ENCODE peak calls at places on chromosome 17, in ten cellular contexts. One of them, this sample, is unnamed.

GRCh38 chr17:70365098-70365583 is 195.8 kb downstream of the KCNJ2 start:
- DNase-seq in adipocyte: no peak
- DNase-seq in NT2/D1: no peak
- DNase-seq in sigmoid colon: no peak
- DNase-seq in breast epithelium: no peak
- DNase-seq in CD8-positive, alpha-beta memory T cell: no peak
- DNase-seq in astrocyte of the spinal cord: peak; percentile 89
- DNase-seq in aorta: no peak
- DNase-seq in epithelial cell of proximal tubule: peak; percentile 12
- DNase-seq in heart left ventricle: no peak
- DNase-seq in this sample: peak; percentile 11

GRCh38 chr17:75271955-75272847 is 1.2 kb upstream of the MIF4GD start:
- DNase-seq in adipocyte: peak; percentile 18
- DNase-seq in NT2/D1: no peak
- DNase-seq in sigmoid colon: peak; percentile 86
- DNase-seq in breast epithelium: no peak
- DNase-seq in CD8-positive, alpha-beta memory T cell: no peak
- DNase-seq in astrocyte of the spinal cord: peak; percentile 29
- DNase-seq in aorta: no peak
- DNase-seq in epithelial cell of proximal tubule: no peak
- DNase-seq in heart left ventricle: peak; percentile 84
- DNase-seq in this sample: no peak

GRCh38 chr17:16584273-16584995 is 15.4 kb upstream of the ZNF287 start:
- DNase-seq in adipocyte: peak; percentile 96
- DNase-seq in NT2/D1: peak; percentile 65
- DNase-seq in sigmoid colon: peak; percentile 98
- DNase-seq in breast epithelium: peak; percentile 89
- DNase-seq in CD8-positive, alpha-beta memory T cell: peak; percentile 90
- DNase-seq in astrocyte of the spinal cord: peak; percentile 85
- DNase-seq in aorta: peak; percentile 98
- DNase-seq in epithelial cell of proximal tubule: peak; percentile 3
- DNase-seq in heart left ventricle: peak; percentile 95
- DNase-seq in this sample: peak; percentile 82

GRCh38 chr17:73103661-73104335 is 11.3 kb upstream of the SLC39A11 start:
- DNase-seq in adipocyte: peak; percentile 9
- DNase-seq in NT2/D1: no peak
- DNase-seq in sigmoid colon: no peak
- DNase-seq in breast epithelium: no peak
- DNase-seq in CD8-positive, alpha-beta memory T cell: no peak
- DNase-seq in astrocyte of the spinal cord: peak; percentile 75
- DNase-seq in aorta: no peak
- DNase-seq in epithelial cell of proximal tubule: no peak
- DNase-seq in heart left ventricle: no peak
- DNase-seq in this sample: no peak

GRCh38 chr17:81288715-81289114 is 6.4 kb downstream of the SLC38A10 start:
- DNase-seq in adipocyte: no peak
- DNase-seq in NT2/D1: no peak
- DNase-seq in sigmoid colon: no peak
- DNase-seq in breast epithelium: no peak
- DNase-seq in CD8-positive, alpha-beta memory T cell: no peak
- DNase-seq in astrocyte of the spinal cord: no peak
- DNase-seq in aorta: no peak
- DNase-seq in epithelial cell of proximal tubule: no peak
- DNase-seq in heart left ventricle: no peak
- DNase-seq in this sample: no peak

GRCh38 chr17:80968602-80969029 is 23.0 kb upstream of the CHMP6 start:
- DNase-seq in adipocyte: peak; percentile 70
- DNase-seq in NT2/D1: no peak
- DNase-seq in sigmoid colon: peak; percentile 85
- DNase-seq in breast epithelium: no peak
- DNase-seq in CD8-positive, alpha-beta memory T cell: no peak
- DNase-seq in astrocyte of the spinal cord: no peak
- DNase-seq in aorta: peak; percentile 88
- DNase-seq in epithelial cell of proximal tubule: no peak
- DNase-seq in heart left ventricle: no peak
- DNase-seq in this sample: peak; percentile 51

GRCh38 chr17:65559802-65560627 is 1.4 kb downstream of the AXIN2 start:
- DNase-seq in adipocyte: peak; percentile 69
- DNase-seq in NT2/D1: no peak
- DNase-seq in sigmoid colon: no peak
- DNase-seq in breast epithelium: no peak
- DNase-seq in CD8-positive, alpha-beta memory T cell: peak; percentile 20
- DNase-seq in astrocyte of the spinal cord: peak; percentile 34
- DNase-seq in aorta: peak; percentile 78
- DNase-seq in epithelial cell of proximal tubule: no peak
- DNase-seq in heart left ventricle: peak; percentile 63
- DNase-seq in this sample: peak; percentile 20

GRCh38 chr17:64074704-64075484 is 54.5 kb upstream of the ICAM2 start:
- DNase-seq in adipocyte: peak; percentile 73
- DNase-seq in NT2/D1: no peak
- DNase-seq in sigmoid colon: no peak
- DNase-seq in breast epithelium: no peak
- DNase-seq in CD8-positive, alpha-beta memory T cell: no peak
- DNase-seq in astrocyte of the spinal cord: no peak
- DNase-seq in aorta: no peak
- DNase-seq in epithelial cell of proximal tubule: peak; percentile 97
- DNase-seq in heart left ventricle: no peak
- DNase-seq in this sample: peak; percentile 83

GRCh38 chr17:16214190-16215001 is 938 bp downstream of the NCOR1 start:
- DNase-seq in adipocyte: peak; percentile 61
- DNase-seq in NT2/D1: no peak
- DNase-seq in sigmoid colon: no peak
- DNase-seq in breast epithelium: no peak
- DNase-seq in CD8-positive, alpha-beta memory T cell: no peak
- DNase-seq in astrocyte of the spinal cord: no peak
- DNase-seq in aorta: no peak
- DNase-seq in epithelial cell of proximal tubule: no peak
- DNase-seq in heart left ventricle: no peak
- DNase-seq in this sample: peak; percentile 22

GRCh38 chr17:76337413-76337777 is 16.3 kb downstream of the PRPSAP1 start:
- DNase-seq in adipocyte: no peak
- DNase-seq in NT2/D1: no peak
- DNase-seq in sigmoid colon: peak; percentile 10
- DNase-seq in breast epithelium: no peak
- DNase-seq in CD8-positive, alpha-beta memory T cell: no peak
- DNase-seq in astrocyte of the spinal cord: no peak
- DNase-seq in aorta: no peak
- DNase-seq in epithelial cell of proximal tubule: no peak
- DNase-seq in heart left ventricle: no peak
- DNase-seq in this sample: no peak

GRCh38 chr17:60395508-60396065 is 3.7 kb upstream of the USP32 start:
- DNase-seq in adipocyte: no peak
- DNase-seq in NT2/D1: no peak
- DNase-seq in sigmoid colon: no peak
- DNase-seq in breast epithelium: no peak
- DNase-seq in CD8-positive, alpha-beta memory T cell: no peak
- DNase-seq in astrocyte of the spinal cord: no peak
- DNase-seq in aorta: no peak
- DNase-seq in epithelial cell of proximal tubule: no peak
- DNase-seq in heart left ventricle: no peak
- DNase-seq in this sample: no peak

GRCh38 chr17:17510456-17511292 is 14.5 kb upstream of the RASD1 start:
- DNase-seq in adipocyte: no peak
- DNase-seq in NT2/D1: no peak
- DNase-seq in sigmoid colon: no peak
- DNase-seq in breast epithelium: no peak
- DNase-seq in CD8-positive, alpha-beta memory T cell: no peak
- DNase-seq in astrocyte of the spinal cord: no peak
- DNase-seq in aorta: peak; percentile 69
- DNase-seq in epithelial cell of proximal tubule: no peak
- DNase-seq in heart left ventricle: no peak
- DNase-seq in this sample: no peak

GRCh38 chr17:31425646-31426045 is 34.2 kb downstream of the RAB11FIP4 start:
- DNase-seq in adipocyte: no peak
- DNase-seq in NT2/D1: no peak
- DNase-seq in sigmoid colon: no peak
- DNase-seq in breast epithelium: no peak
- DNase-seq in CD8-positive, alpha-beta memory T cell: no peak
- DNase-seq in astrocyte of the spinal cord: no peak
- DNase-seq in aorta: peak; percentile 46
- DNase-seq in epithelial cell of proximal tubule: no peak
- DNase-seq in heart left ventricle: peak; percentile 56
- DNase-seq in this sample: no peak

GRCh38 chr17:18107061-18107460 is 1.5 kb upstream of the MYO15A start:
- DNase-seq in adipocyte: no peak
- DNase-seq in NT2/D1: no peak
- DNase-seq in sigmoid colon: no peak
- DNase-seq in breast epithelium: no peak
- DNase-seq in CD8-positive, alpha-beta memory T cell: no peak
- DNase-seq in astrocyte of the spinal cord: no peak
- DNase-seq in aorta: no peak
- DNase-seq in epithelial cell of proximal tubule: no peak
- DNase-seq in heart left ventricle: no peak
- DNase-seq in this sample: no peak

GRCh38 chr17:35342207-35342744 is 31.1 kb downstream of the SLFN11 start:
- DNase-seq in adipocyte: no peak
- DNase-seq in NT2/D1: no peak
- DNase-seq in sigmoid colon: no peak
- DNase-seq in breast epithelium: no peak
- DNase-seq in CD8-positive, alpha-beta memory T cell: no peak
- DNase-seq in astrocyte of the spinal cord: no peak
- DNase-seq in aorta: no peak
- DNase-seq in epithelial cell of proximal tubule: no peak
- DNase-seq in heart left ventricle: no peak
- DNase-seq in this sample: no peak

GRCh38 chr17:38705803-38706624 is 941 bp downstream of the MLLT6 start:
- DNase-seq in adipocyte: peak; percentile 56
- DNase-seq in NT2/D1: no peak
- DNase-seq in sigmoid colon: peak; percentile 87
- DNase-seq in breast epithelium: no peak
- DNase-seq in CD8-positive, alpha-beta memory T cell: no peak
- DNase-seq in astrocyte of the spinal cord: no peak
- DNase-seq in aorta: peak; percentile 87
- DNase-seq in epithelial cell of proximal tubule: no peak
- DNase-seq in heart left ventricle: peak; percentile 82
- DNase-seq in this sample: peak; percentile 45

GRCh38 chr17:29593546-29594440 is 861 bp downstream of the ANKRD13B start:
- DNase-seq in adipocyte: peak; percentile 60
- DNase-seq in NT2/D1: no peak
- DNase-seq in sigmoid colon: peak; percentile 68
- DNase-seq in breast epithelium: no peak
- DNase-seq in CD8-positive, alpha-beta memory T cell: no peak
- DNase-seq in astrocyte of the spinal cord: peak; percentile 22
- DNase-seq in aorta: peak; percentile 75
- DNase-seq in epithelial cell of proximal tubule: no peak
- DNase-seq in heart left ventricle: peak; percentile 41
- DNase-seq in this sample: no peak

GRCh38 chr17:4580291-4580690 is 4.0 kb upstream of the SMTNL2 start:
- DNase-seq in adipocyte: no peak
- DNase-seq in NT2/D1: no peak
- DNase-seq in sigmoid colon: no peak
- DNase-seq in breast epithelium: no peak
- DNase-seq in CD8-positive, alpha-beta memory T cell: no peak
- DNase-seq in astrocyte of the spinal cord: no peak
- DNase-seq in aorta: no peak
- DNase-seq in epithelial cell of proximal tubule: no peak
- DNase-seq in heart left ventricle: no peak
- DNase-seq in this sample: no peak
- H3K4me3 ChIP-seq in adipocyte: no peak overlapping the region
- H3K4me3 ChIP-seq in NT2/D1: no peak overlapping the region
- H3K4me3 ChIP-seq in sigmoid colon: no peak overlapping the region
- H3K4me3 ChIP-seq in breast epithelium: no peak overlapping the region
- H3K4me3 ChIP-seq in CD8-positive, alpha-beta memory T cell: no peak overlapping the region
- H3K4me3 ChIP-seq in astrocyte of the spinal cord: no peak overlapping the region
- H3K4me3 ChIP-seq in aorta: no peak overlapping the region
- H3K4me3 ChIP-seq in epithelial cell of proximal tubule: no peak overlapping the region
- H3K4me3 ChIP-seq in heart left ventricle: no peak overlapping the region
- H3K4me3 ChIP-seq in this sample: no peak overlapping the region

GRCh38 chr17:27631409-27631755 is 394 bp downstream of the LGALS9 start:
- DNase-seq in adipocyte: no peak
- DNase-seq in NT2/D1: no peak
- DNase-seq in sigmoid colon: no peak
- DNase-seq in breast epithelium: no peak
- DNase-seq in CD8-positive, alpha-beta memory T cell: no peak
- DNase-seq in astrocyte of the spinal cord: no peak
- DNase-seq in aorta: no peak
- DNase-seq in epithelial cell of proximal tubule: no peak
- DNase-seq in heart left ventricle: no peak
- DNase-seq in this sample: no peak
- H3K4me3 ChIP-seq in adipocyte: no peak overlapping the region
- H3K4me3 ChIP-seq in NT2/D1: no peak overlapping the region
- H3K4me3 ChIP-seq in sigmoid colon: no peak overlapping the region
- H3K4me3 ChIP-seq in breast epithelium: peak overlapping the region; percentile 28
- H3K4me3 ChIP-seq in CD8-positive, alpha-beta memory T cell: peak overlapping the region; percentile 89
- H3K4me3 ChIP-seq in astrocyte of the spinal cord: no peak overlapping the region
- H3K4me3 ChIP-seq in aorta: no peak overlapping the region
- H3K4me3 ChIP-seq in epithelial cell of proximal tubule: no peak overlapping the region
- H3K4me3 ChIP-seq in heart left ventricle: peak overlapping the region; percentile 55
- H3K4me3 ChIP-seq in this sample: no peak overlapping the region

DNA sequence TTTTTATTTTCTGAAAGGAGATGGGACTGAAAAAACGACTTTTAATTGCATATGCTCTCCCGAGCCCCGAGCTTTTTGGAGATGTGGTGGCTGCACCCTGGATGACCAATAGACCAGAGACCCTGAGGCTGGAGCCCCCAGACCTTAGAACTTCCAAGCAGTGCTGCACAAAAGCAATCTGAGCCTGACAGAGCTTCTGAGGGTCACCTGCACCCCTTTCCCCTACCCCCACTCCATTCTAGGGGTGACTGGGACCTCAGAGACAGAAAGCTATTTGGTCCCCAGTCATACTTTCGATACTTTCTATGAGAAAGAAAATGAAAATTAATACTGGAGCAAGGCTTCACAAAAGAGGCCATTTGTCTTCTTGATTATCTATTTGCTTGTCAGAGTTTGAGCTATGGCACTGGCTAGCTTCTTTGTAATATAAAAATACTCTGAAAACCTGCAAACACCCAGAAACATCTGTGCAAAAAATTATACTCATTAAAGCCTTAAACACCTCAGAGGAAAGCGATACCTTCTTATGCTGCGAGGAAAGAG is 3.6 kb downstream of the HOXB4 start:
- DNase-seq in adipocyte: no peak
- DNase-seq in NT2/D1: no peak
- DNase-seq in sigmoid colon: no peak
- DNase-seq in breast epithelium: no peak
- DNase-seq in CD8-positive, alpha-beta memory T cell: no peak
- DNase-seq in astrocyte of the spinal cord: no peak
- DNase-seq in aorta: peak; percentile 26
- DNase-seq in epithelial cell of proximal tubule: no peak
- DNase-seq in heart left ventricle: no peak
- DNase-seq in this sample: no peak
- H3K4me3 ChIP-seq in adipocyte: peak overlapping the region; percentile 73
- H3K4me3 ChIP-seq in NT2/D1: no peak overlapping the region
- H3K4me3 ChIP-seq in sigmoid colon: peak overlapping the region; percentile 5
- H3K4me3 ChIP-seq in breast epithelium: no peak overlapping the region
- H3K4me3 ChIP-seq in CD8-positive, alpha-beta memory T cell: no peak overlapping the region
- H3K4me3 ChIP-seq in astrocyte of the spinal cord: peak overlapping the region; percentile 77
- H3K4me3 ChIP-seq in aorta: no peak overlapping the region
- H3K4me3 ChIP-seq in epithelial cell of proximal tubule: peak overlapping the region; percentile 23
- H3K4me3 ChIP-seq in heart left ventricle: no peak overlapping the region
- H3K4me3 ChIP-seq in this sample: peak overlapping the region; percentile 59

DNA sequence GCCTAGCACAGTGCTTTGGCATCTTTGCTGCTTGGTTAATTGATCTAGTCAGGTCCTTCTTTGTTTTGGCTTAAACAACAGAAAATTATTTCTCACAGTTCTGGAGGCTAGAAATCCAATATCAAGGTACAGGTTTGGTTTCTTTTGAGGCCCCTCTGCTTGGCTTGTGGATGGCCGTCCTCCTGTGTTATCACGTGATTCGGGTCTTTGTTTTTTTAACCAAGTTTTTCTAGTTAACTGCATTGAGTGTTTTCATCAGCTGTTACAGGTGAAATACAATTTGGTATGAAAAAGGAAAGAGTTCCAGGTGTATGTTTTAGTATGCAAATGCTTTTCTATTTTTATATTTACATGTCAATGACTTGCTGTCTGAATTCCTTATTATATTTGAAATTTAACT is 2.8 kb downstream of the NLK start:
- DNase-seq in adipocyte: no peak
- DNase-seq in NT2/D1: no peak
- DNase-seq in sigmoid colon: no peak
- DNase-seq in breast epithelium: no peak
- DNase-seq in CD8-positive, alpha-beta memory T cell: no peak
- DNase-seq in astrocyte of the spinal cord: no peak
- DNase-seq in aorta: no peak
- DNase-seq in epithelial cell of proximal tubule: no peak
- DNase-seq in heart left ventricle: no peak
- DNase-seq in this sample: no peak
- H3K4me3 ChIP-seq in adipocyte: peak overlapping the region; percentile 38
- H3K4me3 ChIP-seq in NT2/D1: no peak overlapping the region
- H3K4me3 ChIP-seq in sigmoid colon: no peak overlapping the region
- H3K4me3 ChIP-seq in breast epithelium: no peak overlapping the region
- H3K4me3 ChIP-seq in CD8-positive, alpha-beta memory T cell: no peak overlapping the region
- H3K4me3 ChIP-seq in astrocyte of the spinal cord: no peak overlapping the region
- H3K4me3 ChIP-seq in aorta: no peak overlapping the region
- H3K4me3 ChIP-seq in epithelial cell of proximal tubule: peak overlapping the region; percentile 88
- H3K4me3 ChIP-seq in heart left ventricle: no peak overlapping the region
- H3K4me3 ChIP-seq in this sample: no peak overlapping the region